ENCODE peak calls at places on chromosome 19, in seven cellular contexts. Z is effector memory CD4-positive, alpha-beta T cell; O is nephron progenitor cell; K is stimulated activated CD8-positive, alpha-beta memory T cell treated with anti-CD3 and anti-CD28 coated beads, Interleukin-15, amount 100 ng/mL, for 4 hours; E is NCI-H1694 treated with DMSO at 0.1 percent for 48 hours; I is OCI-M1; X is T-helper 2 cell. S is an unnamed sample.

GRCh38 chr19:3606174-3606689 is 443 bp downstream of the TBXA2R start:
- DNase-seq in E (no peak), O (no peak), K (no peak), I (no peak), X (no peak), Z (no peak), S (no peak)

GRCh38 chr19:3324405-3324856 is 42.0 kb upstream of the NFIC start:
- DNase-seq in O (peak; percentile 69), K (peak; percentile 18), E (no peak), Z (peak; percentile 58), X (peak; percentile 73), I (peak; percentile 59), S (peak; percentile 70)

GRCh38 chr19:4088975-4089374 is 22.3 kb upstream of the ZBTB7A start:
- DNase-seq in K (no peak), E (no peak), O (no peak), X (no peak), Z (peak; percentile 44), I (peak; percentile 92), S (no peak)

GRCh38 chr19:14473073-14473790 is 1.9 kb downstream of the PTGER1 start:
- DNase-seq in Z (no peak), O (no peak), X (no peak), E (no peak), K (no peak), I (no peak), S (peak; percentile 50)

GRCh38 chr19:6097911-6098310 is 12.4 kb downstream of the RFX2 start:
- DNase-seq in O (no peak), E (no peak), I (no peak), Z (no peak), X (no peak), K (no peak), S (no peak)

GRCh38 chr19:7533281-7533819 is 2.2 kb upstream of the PNPLA6 start:
- DNase-seq in K (no peak), O (no peak), E (no peak), Z (no peak), X (no peak), I (no peak), S (peak; percentile 64)

GRCh38 chr19:4988770-4989251 is 19.9 kb downstream of the KDM4B start:
- DNase-seq in X (no peak), K (no peak), Z (no peak), I (no peak), E (no peak), O (no peak), S (no peak)

GRCh38 chr19:42452590-42452989 is 9.8 kb upstream of the CXCL17 start:
- DNase-seq in X (no peak), Z (no peak), K (no peak), O (no peak), I (peak; percentile 18), E (no peak), S (no peak)

GRCh38 chr19:18291590-18292459 is 10.4 kb upstream of the JUND start:
- DNase-seq in Z (peak; percentile 65), I (peak; percentile 96), K (peak; percentile 77), E (no peak), X (peak; percentile 65), O (peak; percentile 73), S (peak; percentile 84)

GRCh38 chr19:45351401-45351952 is 10.9 kb downstream of the KLC3 start:
- DNase-seq in X (no peak), K (no peak), I (no peak), O (no peak), Z (no peak), E (no peak), S (no peak)

GRCh38 chr19:49746206-49746958 is 16.7 kb downstream of the TSKS start:
- DNase-seq in O (peak; percentile 43), X (peak; percentile 14), I (peak; percentile 61), E (no peak), Z (peak; percentile 18), K (no peak), S (peak; percentile 70)

GRCh38 chr19:4730740-4731171 is 7.1 kb upstream of the DPP9 start:
- DNase-seq in I (peak; percentile 78), O (peak; percentile 58), E (no peak), Z (peak; percentile 40), K (no peak), X (peak; percentile 52), S (peak; percentile 57)

GRCh38 chr19:18093439-18094161 is 4.0 kb upstream of the MAST3 start:
- DNase-seq in E (peak; percentile 37), K (no peak), X (no peak), I (peak; percentile 73), Z (no peak), O (no peak), S (no peak)